ENCODE peak calls at places on chromosomes 2 and 18, in four cellular contexts. One of them, this sample, is unnamed.

GRCh38 chr2:223460774-223461211 is 141.4 kb downstream of the SCG2 start:
- DNase-seq in astrocyte of the spinal cord: peak
- DNase-seq in stromal cell of bone marrow: peak
- DNase-seq in GM04504: peak
- DNase-seq in this sample: no peak

GRCh38 chr2:38178556-38179419 is 102.8 kb upstream of the CYP1B1 start:
- DNase-seq in astrocyte of the spinal cord: peak
- DNase-seq in stromal cell of bone marrow: peak
- DNase-seq in GM04504: peak
- DNase-seq in this sample: no peak

GRCh38 chr2:234164499-234165409 is 114.3 kb downstream of the SPP2 start:
- DNase-seq in astrocyte of the spinal cord: no peak
- DNase-seq in stromal cell of bone marrow: no peak
- DNase-seq in GM04504: no peak
- DNase-seq in this sample: no peak

GRCh38 chr2:171741189-171741588 is 53.9 kb downstream of the DYNC1I2 start:
- DNase-seq in astrocyte of the spinal cord: peak
- DNase-seq in stromal cell of bone marrow: no peak
- DNase-seq in GM04504: no peak
- DNase-seq in this sample: no peak

GRCh38 chr18:70082430-70082829 is 123.1 kb downstream of the RTTN start:
- DNase-seq in astrocyte of the spinal cord: no peak
- DNase-seq in stromal cell of bone marrow: no peak
- DNase-seq in GM04504: no peak
- DNase-seq in this sample: no peak

GRCh38 chr2:226772389-226773179 is 27.0 kb downstream of the IRS1 start:
- DNase-seq in astrocyte of the spinal cord: peak
- DNase-seq in stromal cell of bone marrow: no peak
- DNase-seq in GM04504: no peak
- DNase-seq in this sample: no peak

GRCh38 chr2:589551-589950 is 87.7 kb downstream of the TMEM18 start:
- DNase-seq in astrocyte of the spinal cord: no peak
- DNase-seq in stromal cell of bone marrow: no peak
- DNase-seq in GM04504: no peak
- DNase-seq in this sample: no peak

GRCh38 chr2:203591642-203592041 is 56.5 kb upstream of the RAPH1 start:
- DNase-seq in astrocyte of the spinal cord: peak
- DNase-seq in stromal cell of bone marrow: peak
- DNase-seq in GM04504: no peak
- DNase-seq in this sample: no peak